ENCODE peak calls at places on chromosome 16, in six cellular contexts. S is cardiac fibroblast; K is effector memory CD4-positive, alpha-beta T cell; W is NB4; M is mammary epithelial cell; A is fibroblast of lung. X is an unnamed sample.

GRCh38 chr16:79628501-79628975 is 28.0 kb upstream of the MAF start:
- DNase-seq in W (peak; percentile 55), M (peak; percentile 97), A (peak; percentile 96), K (no peak), S (peak; percentile 82), X (no peak)

GRCh38 chr16:10180771-10181163 is 1.5 kb downstream of the GRIN2A start:
- DNase-seq in A (peak; percentile 20), W (no peak), M (no peak), S (peak; percentile 8), K (no peak), X (no peak)

GRCh38 chr16:85908444-85908843 is 9.5 kb downstream of the IRF8 start:
- DNase-seq in W (peak; percentile 53), M (no peak), S (no peak), K (no peak), A (no peak), X (no peak)

GRCh38 chr16:35391328-35391727 is 1931.9 kb downstream of the TP53TG3F start:
- DNase-seq in M (peak; percentile 29), W (peak; percentile 87), A (peak; percentile 2), S (peak; percentile 45), K (no peak), X (no peak)

GRCh38 chr16:49920397-49920796 is 64.5 kb upstream of the ZNF423 start:
- DNase-seq in W (no peak), A (no peak), M (no peak), K (no peak), S (no peak), X (no peak)

GRCh38 chr16:22787456-22788189 is 26.3 kb upstream of the HS3ST2 start:
- DNase-seq in K (no peak), A (peak; percentile 32), S (no peak), M (peak; percentile 86), W (peak; percentile 93), X (no peak)

GRCh38 chr16:48438414-48438813 is 53.2 kb upstream of the SIAH1 start:
- DNase-seq in K (no peak), S (no peak), M (peak; percentile 18), W (no peak), A (no peak), X (no peak)

GRCh38 chr16:11852092-11852809 is 909 bp upstream of the RSL1D1 start:
- DNase-seq in S (peak; percentile 43), W (peak; percentile 40), A (peak; percentile 46), M (no peak), K (no peak), X (no peak)

GRCh38 chr16:11497851-11498289 is 88.8 kb downstream of the LITAF start:
- DNase-seq in A (peak; percentile 67), S (peak; percentile 66), M (peak; percentile 66), K (no peak), W (peak; percentile 42), X (no peak)

GRCh38 chr16:48446534-48446920 is 61.3 kb upstream of the SIAH1 start:
- DNase-seq in S (no peak), W (no peak), A (no peak), K (no peak), M (no peak), X (no peak)

GRCh38 chr16:11136600-11136999 is 119.4 kb downstream of the SOCS1 start:
- DNase-seq in S (peak; percentile 55), W (peak; percentile 35), M (peak; percentile 24), K (no peak), A (peak; percentile 38), X (no peak)

GRCh38 chr16:87216148-87216823 is 100.9 kb downstream of the C16orf95 start:
- DNase-seq in K (no peak), S (no peak), W (no peak), A (no peak), M (no peak), X (no peak)
- H3K4me3 ChIP-seq in K (no peak overlapping the region), S (no peak overlapping the region), W (no peak overlapping the region), A (no peak overlapping the region), M (no peak overlapping the region), X (no peak overlapping the region)

DNA sequence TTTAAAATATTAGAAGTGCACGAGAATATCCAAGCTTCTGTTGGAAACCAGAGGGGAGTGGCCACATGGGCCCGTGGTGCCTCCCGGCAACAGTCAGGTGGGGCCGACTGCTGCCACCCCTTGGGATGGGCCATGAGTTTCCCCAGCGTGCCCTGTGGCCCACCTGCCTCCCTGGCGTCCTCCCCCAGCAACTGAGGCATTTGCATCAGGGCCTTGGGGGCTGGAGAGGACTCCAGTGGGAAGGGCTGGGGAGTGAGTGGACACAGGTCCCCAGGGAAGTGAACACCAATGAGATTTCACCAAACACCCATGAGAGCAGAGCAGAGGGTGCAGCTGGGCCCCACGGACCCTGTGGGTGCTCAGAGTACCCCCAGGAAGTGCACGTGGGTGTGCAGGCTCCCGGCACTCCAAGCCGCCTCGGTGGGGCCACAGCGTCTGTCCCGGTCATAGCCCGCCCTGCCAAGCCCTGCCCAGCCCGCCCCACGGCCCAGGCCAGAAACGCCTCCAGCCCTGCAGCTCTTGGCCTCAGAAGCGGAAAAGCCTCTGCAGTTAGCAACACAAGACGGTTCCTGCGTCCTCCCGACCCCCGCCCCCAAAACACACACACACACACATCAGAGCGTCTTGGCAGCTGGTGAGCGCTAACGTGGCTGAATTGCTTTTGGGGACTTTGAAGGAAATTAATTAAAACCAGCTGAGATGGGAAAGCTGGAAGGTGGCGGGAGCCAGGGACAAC is 22.7 kb downstream of the ZNF469 start:
- DNase-seq in M (no peak), K (no peak), A (peak; percentile 53), W (no peak), S (peak; percentile 43), X (no peak)
- H3K4me3 ChIP-seq in M (no peak overlapping the region), K (no peak overlapping the region), A (no peak overlapping the region), W (no peak overlapping the region), S (no peak overlapping the region), X (no peak overlapping the region)

GRCh38 chr16:8589293-8590160 is 784 bp downstream of the TMEM114 start:
- DNase-seq in K (no peak), M (no peak), A (no peak), S (no peak), W (no peak), X (no peak)
- H3K4me3 ChIP-seq in K (no peak overlapping the region), M (peak overlapping the region; percentile 2), A (no peak overlapping the region), S (no peak overlapping the region), W (no peak overlapping the region), X (no peak overlapping the region)

DNA sequence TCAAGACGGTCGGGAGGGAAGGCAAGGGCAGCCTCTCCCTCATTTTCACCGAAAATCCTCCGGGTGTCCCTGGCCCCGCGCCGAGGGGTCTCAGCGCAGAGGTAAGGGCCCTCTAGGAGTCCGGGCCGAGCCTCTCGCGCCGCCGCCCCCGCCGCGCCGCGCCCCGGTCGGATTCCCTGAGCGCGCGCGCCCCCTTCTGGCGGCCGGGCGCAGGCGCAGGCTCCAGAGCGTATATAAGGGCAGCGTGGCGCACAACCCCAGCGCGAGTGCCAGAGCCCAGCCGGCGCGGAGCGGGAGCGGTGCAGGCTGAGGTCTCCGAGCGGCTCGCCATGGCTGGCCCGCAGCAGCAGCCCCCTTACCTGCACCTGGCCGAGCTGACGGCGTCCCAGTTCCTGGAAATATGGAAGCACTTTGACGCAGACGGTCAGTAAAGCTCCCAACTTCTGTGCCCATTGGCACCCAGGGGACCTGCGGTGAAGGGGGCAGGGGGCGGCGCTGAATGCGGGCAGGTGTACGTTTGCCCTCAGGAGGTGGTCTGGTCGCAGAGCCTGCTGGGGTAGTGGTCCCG is at the start of gene CALB2:
- DNase-seq in M (peak; percentile 51), K (peak; percentile 7), A (peak; percentile 28), W (peak; percentile 66), S (peak; percentile 50), X (peak; percentile 63)
- H3K4me3 ChIP-seq in M (peak within 1 kb of the TSS; percentile 41), K (peak within 1 kb of the TSS; percentile 10), A (peak within 1 kb of the TSS; percentile 13), W (no peak within 1 kb of the TSS), S (peak within 1 kb of the TSS; percentile 8), X (peak within 1 kb of the TSS; percentile 31)

DNA sequence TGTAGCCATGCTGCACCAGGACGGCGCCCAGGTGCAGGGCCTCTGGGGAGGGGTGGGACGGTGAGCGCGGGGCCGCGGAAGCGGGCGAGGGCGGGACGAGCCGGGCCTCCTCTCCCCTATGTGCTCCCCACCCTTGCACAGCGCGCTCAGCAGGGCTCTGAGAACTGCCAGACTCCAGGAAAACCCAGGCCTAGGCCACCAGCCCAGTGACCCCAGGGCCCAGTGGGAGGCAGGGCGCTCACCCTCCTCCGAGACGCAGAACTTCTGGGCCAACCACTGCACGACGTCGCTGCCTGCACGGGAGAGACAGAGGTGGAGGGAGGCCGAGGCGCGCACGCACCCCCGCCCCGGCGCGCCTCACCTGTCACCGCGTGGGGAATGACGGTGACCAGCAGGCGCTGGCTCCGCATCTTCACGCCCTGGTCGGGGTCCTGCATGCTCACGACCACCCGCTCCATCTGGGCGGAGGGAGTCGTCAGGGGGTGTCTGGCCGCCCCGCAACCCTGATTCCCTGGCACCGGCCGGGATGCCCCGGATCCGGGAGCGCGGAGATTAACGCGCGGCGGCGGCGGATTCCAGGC is 613 bp downstream of the RGS11 start:
- DNase-seq in M (no peak), W (no peak), S (no peak), K (no peak), A (no peak), X (no peak)
- H3K4me3 ChIP-seq in M (peak overlapping the region; percentile 20), W (no peak overlapping the region), S (peak overlapping the region; percentile 38), K (peak overlapping the region; percentile 25), A (peak overlapping the region; percentile 14), X (no peak overlapping the region)

GRCh38 chr16:67279296-67280089 is at the start of gene PLEKHG4:
- DNase-seq in A (peak; percentile 63), M (peak; percentile 35), W (peak; percentile 83), K (peak; percentile 54), S (peak; percentile 53), X (peak; percentile 71)
- H3K4me3 ChIP-seq in A (peak within 1 kb of the TSS; percentile 72), M (peak within 1 kb of the TSS; percentile 26), W (peak within 1 kb of the TSS; percentile 65), K (peak within 1 kb of the TSS; percentile 67), S (peak within 1 kb of the TSS; percentile 36), X (peak within 1 kb of the TSS; percentile 79)

GRCh38 chr16:2477327-2477726 is 2.4 kb downstream of the TBC1D24 start:
- DNase-seq in A (no peak), M (no peak), W (no peak), K (no peak), S (no peak), X (no peak)

GRCh38 chr16:2475413-2476344 is 752 bp downstream of the TBC1D24 start:
- DNase-seq in W (peak; percentile 81), K (no peak), S (no peak), M (no peak), A (no peak), X (peak; percentile 61)

GRCh38 chr16:2476741-2477140 is 1.8 kb downstream of the TBC1D24 start:
- DNase-seq in A (no peak), K (no peak), W (no peak), S (no peak), M (no peak), X (no peak)

GRCh38 chr16:2474877-2475412 is at the start of gene TBC1D24:
- DNase-seq in S (peak; percentile 76), W (peak; percentile 88), K (peak; percentile 62), A (peak; percentile 62), M (peak; percentile 77), X (peak; percentile 80)

DNA sequence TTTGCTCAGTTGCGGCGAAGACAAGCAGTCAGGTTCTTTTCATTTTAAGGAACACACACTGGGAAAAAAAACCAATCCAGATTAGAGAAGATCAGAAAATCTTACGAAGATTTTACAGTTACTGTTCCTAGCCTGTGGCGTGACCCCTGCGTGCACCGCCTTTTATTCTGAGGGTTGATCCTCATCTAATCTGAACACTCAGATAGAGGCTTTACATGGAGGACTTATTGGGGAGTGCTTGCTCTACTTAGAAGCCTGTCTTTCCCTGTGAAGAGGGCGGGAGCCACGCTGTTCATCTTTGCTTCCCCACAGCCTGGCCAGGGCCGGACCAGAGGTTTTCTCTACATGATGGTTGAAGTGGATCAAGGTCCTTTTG is 1.4 kb downstream of the TBC1D24 start:
- DNase-seq in S (no peak), M (no peak), K (no peak), A (no peak), W (no peak), X (no peak)
- H3K4me3 ChIP-seq in S (no peak overlapping the region), M (no peak overlapping the region), K (no peak overlapping the region), A (no peak overlapping the region), W (peak overlapping the region; percentile 61), X (no peak overlapping the region)